ENCODE peak calls at places on chromosome 13, in eight cellular contexts. One of them, this sample, is unnamed.

GRCh38 chr13:44504146-44504545 is 72.0 kb downstream of the TSC22D1 start:
- DNase-seq in breast epithelium: no peak
- DNase-seq in endodermal cell: no peak
- DNase-seq in stomach: no peak
- DNase-seq in body of pancreas: no peak
- DNase-seq in HCT116: no peak
- DNase-seq in left ventricle myocardium inferior: no peak
- DNase-seq in DND-41: no peak
- DNase-seq in this sample: no peak

GRCh38 chr13:62280590-62280989 is 864.9 kb upstream of the PCDH20 start:
- DNase-seq in breast epithelium: no peak
- DNase-seq in DND-41: no peak
- DNase-seq in body of pancreas: no peak
- DNase-seq in HCT116: no peak
- DNase-seq in left ventricle myocardium inferior: no peak
- DNase-seq in endodermal cell: no peak
- DNase-seq in stomach: no peak
- DNase-seq in this sample: no peak

GRCh38 chr13:44906758-44907157 is 82.5 kb downstream of the NUFIP1 start:
- DNase-seq in endodermal cell: no peak
- DNase-seq in breast epithelium: no peak
- DNase-seq in DND-41: no peak
- DNase-seq in stomach: peak; percentile 69
- DNase-seq in body of pancreas: peak; percentile 72
- DNase-seq in HCT116: no peak
- DNase-seq in left ventricle myocardium inferior: no peak
- DNase-seq in this sample: no peak

GRCh38 chr13:58059624-58060023 is 428.1 kb downstream of the PCDH17 start:
- DNase-seq in body of pancreas: no peak
- DNase-seq in endodermal cell: no peak
- DNase-seq in DND-41: no peak
- DNase-seq in HCT116: no peak
- DNase-seq in breast epithelium: no peak
- DNase-seq in stomach: no peak
- DNase-seq in left ventricle myocardium inferior: no peak
- DNase-seq in this sample: no peak

GRCh38 chr13:21058361-21058760 is 3.0 kb downstream of the LATS2 start:
- DNase-seq in left ventricle myocardium inferior: no peak
- DNase-seq in breast epithelium: no peak
- DNase-seq in endodermal cell: no peak
- DNase-seq in HCT116: no peak
- DNase-seq in stomach: no peak
- DNase-seq in body of pancreas: no peak
- DNase-seq in DND-41: no peak
- DNase-seq in this sample: peak; percentile 35

GRCh38 chr13:59745395-59745788 is 418.3 kb downstream of the DIAPH3 start:
- DNase-seq in breast epithelium: no peak
- DNase-seq in stomach: no peak
- DNase-seq in endodermal cell: no peak
- DNase-seq in DND-41: no peak
- DNase-seq in body of pancreas: no peak
- DNase-seq in left ventricle myocardium inferior: no peak
- DNase-seq in HCT116: no peak
- DNase-seq in this sample: no peak

GRCh38 chr13:106566682-106567420 is 1.1 kb downstream of the ARGLU1 start:
- DNase-seq in breast epithelium: peak; percentile 45
- DNase-seq in stomach: peak; percentile 63
- DNase-seq in HCT116: no peak
- DNase-seq in DND-41: peak; percentile 57
- DNase-seq in body of pancreas: peak; percentile 65
- DNase-seq in left ventricle myocardium inferior: peak; percentile 59
- DNase-seq in endodermal cell: peak; percentile 79
- DNase-seq in this sample: peak; percentile 51

GRCh38 chr13:50598338-50598737 is 245.2 kb downstream of the DLEU7 start:
- DNase-seq in left ventricle myocardium inferior: no peak
- DNase-seq in stomach: no peak
- DNase-seq in breast epithelium: no peak
- DNase-seq in endodermal cell: no peak
- DNase-seq in DND-41: no peak
- DNase-seq in HCT116: no peak
- DNase-seq in body of pancreas: no peak
- DNase-seq in this sample: no peak

GRCh38 chr13:50611117-50611781 is 232.2 kb downstream of the DLEU7 start:
- DNase-seq in DND-41: peak; percentile 85
- DNase-seq in HCT116: no peak
- DNase-seq in left ventricle myocardium inferior: no peak
- DNase-seq in endodermal cell: no peak
- DNase-seq in stomach: no peak
- DNase-seq in body of pancreas: no peak
- DNase-seq in breast epithelium: no peak
- DNase-seq in this sample: no peak

GRCh38 chr13:20720499-20720898 is 17.0 kb downstream of the IL17D start:
- DNase-seq in HCT116: no peak
- DNase-seq in endodermal cell: no peak
- DNase-seq in stomach: no peak
- DNase-seq in left ventricle myocardium inferior: no peak
- DNase-seq in breast epithelium: no peak
- DNase-seq in body of pancreas: no peak
- DNase-seq in DND-41: no peak
- DNase-seq in this sample: no peak

DNA sequence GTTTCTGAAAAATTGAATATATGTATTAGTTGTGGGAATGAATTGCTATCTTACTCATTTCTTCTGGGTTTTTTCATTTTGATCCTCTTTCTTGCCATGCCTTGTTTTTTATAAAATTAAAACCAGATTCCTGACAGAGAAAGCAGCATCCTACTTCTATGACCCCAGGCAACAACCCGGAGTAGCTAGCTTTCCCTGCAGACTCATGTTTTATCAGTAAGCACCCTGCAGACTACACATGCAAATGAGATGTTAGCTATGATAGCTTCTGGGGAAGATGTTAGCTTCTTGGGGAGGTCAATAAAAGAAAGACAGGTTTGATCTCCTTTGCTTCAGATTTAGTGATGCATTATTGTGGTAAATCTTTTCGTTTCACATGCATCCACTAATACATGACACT is 1598.6 kb downstream of the SLITRK5 start:
- DNase-seq in DND-41: no peak
- DNase-seq in left ventricle myocardium inferior: no peak
- DNase-seq in stomach: no peak
- DNase-seq in body of pancreas: no peak
- DNase-seq in breast epithelium: no peak
- DNase-seq in HCT116: no peak
- DNase-seq in endodermal cell: no peak
- DNase-seq in this sample: no peak
- TF ChIP-seq CTCF in DND-41: no peak
- TF ChIP-seq CTCF in left ventricle myocardium inferior: no peak
- TF ChIP-seq CTCF in stomach: no peak
- TF ChIP-seq CTCF in body of pancreas: no peak
- TF ChIP-seq CTCF in breast epithelium: no peak
- TF ChIP-seq CTCF in HCT116: no peak
- TF ChIP-seq CTCF in endodermal cell: no peak
- TF ChIP-seq CTCF in this sample: no peak

GRCh38 chr13:33229446-33230177 is 55.9 kb downstream of the STARD13 start:
- DNase-seq in left ventricle myocardium inferior: no peak
- DNase-seq in endodermal cell: no peak
- DNase-seq in stomach: no peak
- DNase-seq in breast epithelium: no peak
- DNase-seq in HCT116: no peak
- DNase-seq in DND-41: no peak
- DNase-seq in body of pancreas: peak; percentile 30
- DNase-seq in this sample: peak; percentile 39

GRCh38 chr13:33227927-33228644 is 57.5 kb downstream of the STARD13 start:
- DNase-seq in left ventricle myocardium inferior: no peak
- DNase-seq in endodermal cell: no peak
- DNase-seq in breast epithelium: no peak
- DNase-seq in stomach: no peak
- DNase-seq in HCT116: no peak
- DNase-seq in DND-41: no peak
- DNase-seq in body of pancreas: no peak
- DNase-seq in this sample: no peak

GRCh38 chr13:33231339-33231738 is 54.2 kb downstream of the STARD13 start:
- DNase-seq in left ventricle myocardium inferior: no peak
- DNase-seq in DND-41: no peak
- DNase-seq in breast epithelium: no peak
- DNase-seq in body of pancreas: no peak
- DNase-seq in stomach: no peak
- DNase-seq in HCT116: no peak
- DNase-seq in endodermal cell: no peak
- DNase-seq in this sample: no peak

GRCh38 chr13:33230178-33230881 is 55.2 kb downstream of the STARD13 start:
- DNase-seq in DND-41: no peak
- DNase-seq in endodermal cell: no peak
- DNase-seq in body of pancreas: no peak
- DNase-seq in left ventricle myocardium inferior: no peak
- DNase-seq in breast epithelium: no peak
- DNase-seq in HCT116: no peak
- DNase-seq in stomach: no peak
- DNase-seq in this sample: peak; percentile 80

DNA sequence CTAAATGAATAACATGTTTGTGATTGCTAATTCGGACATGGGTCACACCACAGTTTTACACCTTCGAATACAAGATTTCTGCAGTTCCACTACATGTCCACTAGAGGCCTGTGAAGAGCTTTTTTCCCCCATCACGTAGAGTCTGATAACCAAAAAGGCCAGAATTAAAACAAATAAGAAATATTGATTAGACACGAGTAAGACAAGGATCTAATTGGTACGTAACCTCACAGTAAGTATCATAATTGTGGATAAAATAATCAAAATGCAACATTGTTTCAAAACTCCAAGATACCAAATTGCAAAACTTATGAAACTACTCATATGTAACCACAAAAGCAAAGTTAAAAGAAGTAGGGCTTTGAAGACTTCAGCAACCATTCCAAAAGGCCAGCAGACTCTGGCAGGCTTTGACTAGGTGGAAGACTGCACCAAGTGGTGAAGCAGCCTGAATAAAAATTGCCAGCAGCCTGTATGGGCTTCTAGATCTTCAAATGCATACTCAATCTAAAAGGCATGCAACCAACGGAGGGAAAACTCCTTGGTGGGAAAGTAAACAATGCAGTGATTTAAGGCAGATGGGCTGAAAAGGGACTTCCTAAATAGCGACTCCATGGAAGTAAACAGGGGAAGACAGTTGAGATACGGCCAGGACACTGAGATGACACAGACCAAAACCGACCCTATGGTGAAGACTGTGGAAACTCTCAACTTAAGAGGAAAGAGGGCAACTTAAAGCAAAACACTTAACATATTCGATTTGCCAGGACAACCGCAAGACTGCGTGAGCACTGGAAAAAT is 56.7 kb downstream of the STARD13 start:
- DNase-seq in stomach: no peak
- DNase-seq in HCT116: peak; percentile 26
- DNase-seq in breast epithelium: no peak
- DNase-seq in endodermal cell: peak; percentile 58
- DNase-seq in DND-41: no peak
- DNase-seq in left ventricle myocardium inferior: no peak
- DNase-seq in body of pancreas: no peak
- DNase-seq in this sample: peak; percentile 73
- H3K4me1 ChIP-seq in stomach: peaks cover 26% of the 10 kb centered on the region
- H3K4me1 ChIP-seq in HCT116: no peaks in the 10 kb centered on the region
- H3K4me1 ChIP-seq in breast epithelium: no peaks in the 10 kb centered on the region
- H3K4me1 ChIP-seq in endodermal cell: peaks cover 3% of the 10 kb centered on the region
- H3K4me1 ChIP-seq in DND-41: no peaks in the 10 kb centered on the region
- H3K4me1 ChIP-seq in left ventricle myocardium inferior: peaks cover 87% of the 10 kb centered on the region
- H3K4me1 ChIP-seq in body of pancreas: peaks cover 35% of the 10 kb centered on the region
- H3K4me1 ChIP-seq in this sample: peaks cover 52% of the 10 kb centered on the region

GRCh38 chr13:48728876-48729275 is 75.1 kb downstream of the CYSLTR2 start:
- DNase-seq in endodermal cell: no peak
- DNase-seq in stomach: no peak
- DNase-seq in breast epithelium: no peak
- DNase-seq in body of pancreas: no peak
- DNase-seq in left ventricle myocardium inferior: no peak
- DNase-seq in DND-41: no peak
- DNase-seq in HCT116: no peak
- DNase-seq in this sample: no peak
- TF ChIP-seq CTCF in endodermal cell: no peak
- TF ChIP-seq CTCF in stomach: no peak
- TF ChIP-seq CTCF in breast epithelium: no peak
- TF ChIP-seq CTCF in body of pancreas: no peak
- TF ChIP-seq CTCF in left ventricle myocardium inferior: no peak
- TF ChIP-seq CTCF in DND-41: no peak
- TF ChIP-seq CTCF in HCT116: no peak
- TF ChIP-seq CTCF in this sample: no peak

DNA sequence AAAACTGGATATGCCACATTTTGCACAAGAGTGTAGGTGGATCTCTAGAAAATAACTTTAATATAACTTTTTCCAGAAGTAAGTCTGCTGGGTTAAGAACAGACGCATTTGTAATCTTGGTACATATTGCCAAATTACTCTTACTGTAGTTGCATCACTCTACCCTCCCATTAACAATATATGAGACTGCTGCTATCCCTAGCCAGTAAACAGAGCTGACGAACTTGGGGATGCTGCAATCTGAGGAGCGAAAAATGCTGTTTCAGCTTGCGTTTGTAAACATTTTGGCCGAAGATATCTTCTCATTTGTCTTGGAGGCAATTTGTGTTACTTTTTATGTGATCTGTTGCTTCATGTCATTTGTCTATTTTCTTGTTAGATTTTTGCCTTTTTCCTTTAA is 1482.7 kb downstream of the OLFM4 start:
- DNase-seq in breast epithelium: no peak
- DNase-seq in left ventricle myocardium inferior: no peak
- DNase-seq in DND-41: no peak
- DNase-seq in HCT116: no peak
- DNase-seq in body of pancreas: no peak
- DNase-seq in endodermal cell: no peak
- DNase-seq in stomach: no peak
- DNase-seq in this sample: no peak
- H3K4me1 ChIP-seq in breast epithelium: no peaks in the 10 kb centered on the region
- H3K4me1 ChIP-seq in left ventricle myocardium inferior: no peaks in the 10 kb centered on the region
- H3K4me1 ChIP-seq in DND-41: no peaks in the 10 kb centered on the region
- H3K4me1 ChIP-seq in HCT116: no peaks in the 10 kb centered on the region
- H3K4me1 ChIP-seq in body of pancreas: no peaks in the 10 kb centered on the region
- H3K4me1 ChIP-seq in endodermal cell: no peaks in the 10 kb centered on the region
- H3K4me1 ChIP-seq in stomach: no peaks in the 10 kb centered on the region
- H3K4me1 ChIP-seq in this sample: no peaks in the 10 kb centered on the region

DNA sequence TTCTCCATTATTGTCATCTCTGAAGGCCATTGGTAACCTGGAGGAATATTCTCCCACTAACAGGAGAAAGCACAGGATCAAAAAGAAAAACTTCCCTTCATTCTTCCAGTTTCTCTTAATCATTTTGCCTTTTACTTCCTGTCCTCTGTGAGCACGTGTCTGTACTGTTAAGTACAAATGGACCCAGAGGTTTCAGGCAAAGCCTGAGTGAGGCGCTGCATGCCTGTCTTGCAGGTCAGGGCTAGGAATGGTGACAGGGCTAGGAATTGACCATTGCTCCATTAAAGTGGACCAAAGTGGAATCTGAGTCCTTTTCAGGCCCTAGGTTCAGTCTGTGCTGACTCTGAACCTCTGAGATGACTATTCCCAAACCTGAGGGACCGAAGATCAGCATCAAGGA is 326.7 kb downstream of the SHISA2 start:
- DNase-seq in body of pancreas: no peak
- DNase-seq in breast epithelium: no peak
- DNase-seq in DND-41: no peak
- DNase-seq in HCT116: no peak
- DNase-seq in left ventricle myocardium inferior: no peak
- DNase-seq in stomach: no peak
- DNase-seq in endodermal cell: no peak
- DNase-seq in this sample: no peak
- TF ChIP-seq CTCF in body of pancreas: no peak
- TF ChIP-seq CTCF in breast epithelium: no peak
- TF ChIP-seq CTCF in DND-41: peak; percentile 26
- TF ChIP-seq CTCF in HCT116: no peak
- TF ChIP-seq CTCF in left ventricle myocardium inferior: no peak
- TF ChIP-seq CTCF in stomach: no peak
- TF ChIP-seq CTCF in endodermal cell: peak; percentile 56
- TF ChIP-seq CTCF in this sample: no peak

GRCh38 chr13:99301913-99302636 is 5.1 kb downstream of the GPR183 start:
- DNase-seq in endodermal cell: no peak
- DNase-seq in breast epithelium: no peak
- DNase-seq in stomach: no peak
- DNase-seq in left ventricle myocardium inferior: no peak
- DNase-seq in DND-41: no peak
- DNase-seq in body of pancreas: no peak
- DNase-seq in HCT116: no peak
- DNase-seq in this sample: no peak
- H3K4me1 ChIP-seq in endodermal cell: peaks cover 5% of the 10 kb centered on the region
- H3K4me1 ChIP-seq in breast epithelium: no peaks in the 10 kb centered on the region
- H3K4me1 ChIP-seq in stomach: peaks cover 7% of the 10 kb centered on the region
- H3K4me1 ChIP-seq in left ventricle myocardium inferior: peaks cover 5% of the 10 kb centered on the region
- H3K4me1 ChIP-seq in DND-41: no peaks in the 10 kb centered on the region
- H3K4me1 ChIP-seq in body of pancreas: no peaks in the 10 kb centered on the region
- H3K4me1 ChIP-seq in HCT116: peaks cover 24% of the 10 kb centered on the region
- H3K4me1 ChIP-seq in this sample: no peaks in the 10 kb centered on the region